ENCODE peak calls at places on chromosomes 11 and 22, in six cellular contexts. One of them, this sample, is unnamed.

GRCh38 chr11:76669901-76670474 is 559 bp downstream of the LRRC32 start:
- DNase-seq in H1: no peak
- DNase-seq in HepG2: no peak
- DNase-seq in K562: no peak
- DNase-seq in SK-N-SH: no peak
- DNase-seq in GM12878: no peak
- DNase-seq in this sample: no peak

GRCh38 chr11:126310229-126310991 is 6.5 kb downstream of the DCPS start:
- DNase-seq in H1: peak
- DNase-seq in HepG2: peak
- DNase-seq in K562: peak
- DNase-seq in SK-N-SH: peak
- DNase-seq in GM12878: no peak
- DNase-seq in this sample: peak

GRCh38 chr11:119373917-119374631 is 7.4 kb downstream of the USP2 start:
- DNase-seq in H1: no peak
- DNase-seq in HepG2: peak
- DNase-seq in K562: peak
- DNase-seq in SK-N-SH: peak
- DNase-seq in GM12878: no peak
- DNase-seq in this sample: no peak

GRCh38 chr11:41789376-41789775 is 329.9 kb upstream of the LRRC4C start:
- DNase-seq in H1: no peak
- DNase-seq in HepG2: no peak
- DNase-seq in K562: no peak
- DNase-seq in SK-N-SH: no peak
- DNase-seq in GM12878: no peak
- DNase-seq in this sample: no peak

GRCh38 chr22:17143826-17144225 is 15.3 kb downstream of the HDHD5 start:
- DNase-seq in H1: no peak
- DNase-seq in HepG2: no peak
- DNase-seq in K562: no peak
- DNase-seq in SK-N-SH: no peak
- DNase-seq in GM12878: no peak
- DNase-seq in this sample: no peak

GRCh38 chr11:44954051-44954906 is 3.6 kb upstream of the TP53I11 start:
- DNase-seq in H1: no peak
- DNase-seq in HepG2: no peak
- DNase-seq in K562: no peak
- DNase-seq in SK-N-SH: no peak
- DNase-seq in GM12878: no peak
- DNase-seq in this sample: peak

GRCh38 chr11:125833016-125833415 is at the start of gene PATE4:
- DNase-seq in H1: no peak
- DNase-seq in HepG2: no peak
- DNase-seq in K562: no peak
- DNase-seq in SK-N-SH: no peak
- DNase-seq in GM12878: no peak
- DNase-seq in this sample: no peak

GRCh38 chr11:1368216-1368615 is 21.5 kb upstream of the BRSK2 start:
- DNase-seq in H1: no peak
- DNase-seq in HepG2: no peak
- DNase-seq in K562: no peak
- DNase-seq in SK-N-SH: peak
- DNase-seq in GM12878: no peak
- DNase-seq in this sample: no peak

GRCh38 chr11:34146866-34147265 is 41.4 kb downstream of the NAT10 start:
- DNase-seq in H1: no peak
- DNase-seq in HepG2: no peak
- DNase-seq in K562: no peak
- DNase-seq in SK-N-SH: no peak
- DNase-seq in GM12878: no peak
- DNase-seq in this sample: no peak

GRCh38 chr11:61756452-61757212 is 4.2 kb downstream of the MYRF start:
- DNase-seq in H1: no peak
- DNase-seq in HepG2: peak
- DNase-seq in K562: peak
- DNase-seq in SK-N-SH: no peak
- DNase-seq in GM12878: peak
- DNase-seq in this sample: no peak

GRCh38 chr11:27660171-27660570 is 40.1 kb downstream of the BDNF start:
- DNase-seq in H1: no peak
- DNase-seq in HepG2: no peak
- DNase-seq in K562: no peak
- DNase-seq in SK-N-SH: no peak
- DNase-seq in GM12878: no peak
- DNase-seq in this sample: no peak

GRCh38 chr11:72354356-72355115 is 79.8 kb downstream of the CLPB start:
- DNase-seq in H1: no peak
- DNase-seq in HepG2: no peak
- DNase-seq in K562: no peak
- DNase-seq in SK-N-SH: no peak
- DNase-seq in GM12878: no peak
- DNase-seq in this sample: no peak

GRCh38 chr11:119484741-119485605 is 62.0 kb upstream of the THY1 start:
- DNase-seq in H1: no peak
- DNase-seq in HepG2: no peak
- DNase-seq in K562: no peak
- DNase-seq in SK-N-SH: no peak
- DNase-seq in GM12878: no peak
- DNase-seq in this sample: no peak

GRCh38 chr22:19815093-19815822 is 39.4 kb downstream of the GNB1L start:
- DNase-seq in H1: no peak
- DNase-seq in HepG2: no peak
- DNase-seq in K562: peak
- DNase-seq in SK-N-SH: no peak
- DNase-seq in GM12878: no peak
- DNase-seq in this sample: no peak

GRCh38 chr11:23423656-23424055 is 563.4 kb upstream of the CCDC179 start:
- DNase-seq in H1: no peak
- DNase-seq in HepG2: no peak
- DNase-seq in K562: no peak
- DNase-seq in SK-N-SH: no peak
- DNase-seq in GM12878: no peak
- DNase-seq in this sample: no peak

GRCh38 chr11:80798189-80798588 is 1357.4 kb upstream of the TENM4 start:
- DNase-seq in H1: no peak
- DNase-seq in HepG2: no peak
- DNase-seq in K562: no peak
- DNase-seq in SK-N-SH: no peak
- DNase-seq in GM12878: no peak
- DNase-seq in this sample: no peak

GRCh38 chr11:45563801-45564200 is 101.6 kb downstream of the CHST1 start:
- DNase-seq in H1: no peak
- DNase-seq in HepG2: no peak
- DNase-seq in K562: peak
- DNase-seq in SK-N-SH: no peak
- DNase-seq in GM12878: no peak
- DNase-seq in this sample: no peak

GRCh38 chr11:118607401-118608267 is at the start of gene PHLDB1:
- DNase-seq in H1: no peak
- DNase-seq in HepG2: peak
- DNase-seq in K562: peak
- DNase-seq in SK-N-SH: peak
- DNase-seq in GM12878: no peak
- DNase-seq in this sample: no peak

GRCh38 chr11:13207665-13208594 is 69.7 kb upstream of the BMAL1 start:
- DNase-seq in H1: no peak
- DNase-seq in HepG2: peak
- DNase-seq in K562: peak
- DNase-seq in SK-N-SH: no peak
- DNase-seq in GM12878: no peak
- DNase-seq in this sample: peak

GRCh38 chr11:10526974-10527918 is 13.7 kb downstream of the RNF141 start:
- DNase-seq in H1: no peak
- DNase-seq in HepG2: no peak
- DNase-seq in K562: no peak
- DNase-seq in SK-N-SH: no peak
- DNase-seq in GM12878: peak
- DNase-seq in this sample: no peak

GRCh38 chr22:38706101-38706884 is 549 bp downstream of the GTPBP1 start:
- DNase-seq in H1: no peak
- DNase-seq in HepG2: no peak
- DNase-seq in K562: no peak
- DNase-seq in SK-N-SH: peak
- DNase-seq in GM12878: no peak
- DNase-seq in this sample: no peak

GRCh38 chr11:64851831-64852337 is 7.4 kb upstream of the CDC42BPG start:
- DNase-seq in H1: no peak
- DNase-seq in HepG2: no peak
- DNase-seq in K562: no peak
- DNase-seq in SK-N-SH: no peak
- DNase-seq in GM12878: no peak
- DNase-seq in this sample: no peak

GRCh38 chr11:32006799-32007388 is 84.0 kb upstream of the RCN1 start:
- DNase-seq in H1: no peak
- DNase-seq in HepG2: peak
- DNase-seq in K562: peak
- DNase-seq in SK-N-SH: peak
- DNase-seq in GM12878: peak
- DNase-seq in this sample: no peak

GRCh38 chr11:134207538-134208239 is 16.1 kb downstream of the NCAPD3 start:
- DNase-seq in H1: no peak
- DNase-seq in HepG2: peak
- DNase-seq in K562: peak
- DNase-seq in SK-N-SH: no peak
- DNase-seq in GM12878: no peak
- DNase-seq in this sample: no peak

GRCh38 chr11:12846766-12847615 is 162.1 kb upstream of the RASSF10 start:
- DNase-seq in H1: no peak
- DNase-seq in HepG2: no peak
- DNase-seq in K562: no peak
- DNase-seq in SK-N-SH: no peak
- DNase-seq in GM12878: no peak
- DNase-seq in this sample: no peak

GRCh38 chr11:60914620-60915249 is 777 bp downstream of the TMEM109 start:
- DNase-seq in H1: no peak
- DNase-seq in HepG2: no peak
- DNase-seq in K562: peak
- DNase-seq in SK-N-SH: peak
- DNase-seq in GM12878: no peak
- DNase-seq in this sample: no peak

GRCh38 chr11:100594320-100594719 is 92.8 kb upstream of the ARHGAP42 start:
- DNase-seq in H1: no peak
- DNase-seq in HepG2: no peak
- DNase-seq in K562: no peak
- DNase-seq in SK-N-SH: no peak
- DNase-seq in GM12878: no peak
- DNase-seq in this sample: no peak

GRCh38 chr11:92482502-92482901 is 257.9 kb downstream of the FAT3 start:
- DNase-seq in H1: no peak
- DNase-seq in HepG2: no peak
- DNase-seq in K562: no peak
- DNase-seq in SK-N-SH: no peak
- DNase-seq in GM12878: no peak
- DNase-seq in this sample: no peak
- TF ChIP-seq GABPA in H1: no peak
- TF ChIP-seq GABPA in HepG2: no peak
- TF ChIP-seq GABPA in K562: no peak
- TF ChIP-seq GABPA in SK-N-SH: no peak
- TF ChIP-seq GABPA in GM12878: no peak
- TF ChIP-seq GABPA in this sample: no peak

GRCh38 chr22:29691636-29692326 is 28.0 kb upstream of the CABP7 start:
- DNase-seq in H1: peak
- DNase-seq in HepG2: no peak
- DNase-seq in K562: peak
- DNase-seq in SK-N-SH: no peak
- DNase-seq in GM12878: no peak
- DNase-seq in this sample: no peak

GRCh38 chr22:29692327-29692640 is 27.5 kb upstream of the CABP7 start:
- DNase-seq in H1: no peak
- DNase-seq in HepG2: no peak
- DNase-seq in K562: no peak
- DNase-seq in SK-N-SH: no peak
- DNase-seq in GM12878: no peak
- DNase-seq in this sample: no peak

GRCh38 chr22:29689872-29690213 is 30.0 kb upstream of the CABP7 start:
- DNase-seq in H1: peak
- DNase-seq in HepG2: peak
- DNase-seq in K562: peak
- DNase-seq in SK-N-SH: peak
- DNase-seq in GM12878: no peak
- DNase-seq in this sample: peak

GRCh38 chr22:29689201-29689871 is 30.5 kb upstream of the CABP7 start:
- DNase-seq in H1: no peak
- DNase-seq in HepG2: no peak
- DNase-seq in K562: no peak
- DNase-seq in SK-N-SH: no peak
- DNase-seq in GM12878: no peak
- DNase-seq in this sample: no peak

GRCh38 chr22:29690481-29690880 is 29.3 kb upstream of the CABP7 start:
- DNase-seq in H1: no peak
- DNase-seq in HepG2: no peak
- DNase-seq in K562: no peak
- DNase-seq in SK-N-SH: no peak
- DNase-seq in GM12878: no peak
- DNase-seq in this sample: no peak
- TF ChIP-seq GABPA in H1: no peak
- TF ChIP-seq GABPA in HepG2: no peak
- TF ChIP-seq GABPA in K562: no peak
- TF ChIP-seq GABPA in SK-N-SH: no peak
- TF ChIP-seq GABPA in GM12878: no peak
- TF ChIP-seq GABPA in this sample: no peak

DNA sequence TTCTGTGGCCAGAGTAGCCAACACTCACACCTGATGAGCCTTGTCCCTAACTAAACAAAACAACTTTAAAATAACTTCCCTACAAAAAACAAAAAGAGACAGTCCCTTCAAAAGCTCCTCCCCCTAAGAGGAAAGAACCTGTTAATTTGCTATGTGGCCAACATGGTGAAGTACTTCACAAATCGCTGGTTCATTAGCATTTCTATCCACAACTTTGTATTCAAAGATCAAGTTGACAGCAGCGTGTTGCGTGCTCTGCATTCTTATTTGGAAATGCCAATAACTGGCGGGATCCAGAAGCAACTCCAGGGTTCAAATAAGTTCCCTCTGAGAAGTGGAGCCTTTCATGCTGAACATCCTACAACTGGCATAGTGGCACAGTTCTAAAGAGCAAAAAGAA is 48.6 kb downstream of the CADM1 start:
- DNase-seq in H1: no peak
- DNase-seq in HepG2: no peak
- DNase-seq in K562: no peak
- DNase-seq in SK-N-SH: no peak
- DNase-seq in GM12878: no peak
- DNase-seq in this sample: no peak
- TF ChIP-seq GABPA in H1: no peak
- TF ChIP-seq GABPA in HepG2: no peak
- TF ChIP-seq GABPA in K562: no peak
- TF ChIP-seq GABPA in SK-N-SH: no peak
- TF ChIP-seq GABPA in GM12878: no peak
- TF ChIP-seq GABPA in this sample: no peak

DNA sequence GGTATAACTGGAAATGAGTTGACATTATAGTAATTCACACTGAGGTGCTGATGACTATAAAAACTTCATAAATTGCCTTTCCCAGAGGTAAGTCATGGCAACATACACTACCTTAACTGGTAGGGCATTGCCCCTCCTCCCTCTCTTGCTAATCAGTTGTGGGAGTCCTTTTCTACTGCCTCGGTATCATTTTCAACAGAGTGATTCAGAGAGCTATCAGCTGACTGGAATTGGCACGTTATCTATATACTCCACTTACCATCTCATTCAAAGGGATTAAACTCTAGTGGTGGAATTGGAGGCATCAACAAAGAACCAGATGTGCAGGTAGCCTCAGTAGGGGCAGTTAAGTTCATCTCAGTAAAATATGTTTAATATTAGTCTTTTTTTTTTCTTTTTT is 8.0 kb upstream of the NUP160 start:
- DNase-seq in H1: no peak
- DNase-seq in HepG2: no peak
- DNase-seq in K562: no peak
- DNase-seq in SK-N-SH: no peak
- DNase-seq in GM12878: no peak
- DNase-seq in this sample: no peak
- TF ChIP-seq GABPA in H1: no peak
- TF ChIP-seq GABPA in HepG2: no peak
- TF ChIP-seq GABPA in K562: no peak
- TF ChIP-seq GABPA in SK-N-SH: no peak
- TF ChIP-seq GABPA in GM12878: no peak
- TF ChIP-seq GABPA in this sample: no peak